ENCODE peak calls at places on chromosomes 1 and 21, in six cellular contexts. N is effector memory CD4-positive, alpha-beta T cell; Z is tibial artery; D is right cardiac atrium; H is PC-3; U is small intestine. I is an unnamed sample.

GRCh38 chr1:244496186-244496585 is 35.1 kb downstream of the CATSPERE start:
- DNase-seq in N (no peak), Z (no peak), D (no peak), H (no peak), U (no peak), I (no peak)

GRCh38 chr1:30731806-30732276 is 8.5 kb upstream of the MATN1 start:
- DNase-seq in N (no peak), Z (no peak), D (no peak), H (no peak), U (no peak), I (no peak)

GRCh38 chr1:45097944-45098343 is 85.9 kb downstream of the UROD start:
- DNase-seq in N (no peak), Z (no peak), D (no peak), H (peak), U (no peak), I (no peak)

GRCh38 chr1:54950361-54951163 is 29.9 kb upstream of the TMEM61 start:
- DNase-seq in N (peak), Z (peak), D (peak), H (peak), U (peak), I (peak)

GRCh38 chr1:48841945-48842344 is 65.3 kb upstream of the BEND5 start:
- DNase-seq in N (no peak), Z (no peak), D (no peak), H (no peak), U (no peak), I (no peak)

GRCh38 chr1:224509881-224510280 is 75.3 kb upstream of the WDR26 start:
- DNase-seq in N (no peak), Z (no peak), D (no peak), H (no peak), U (peak), I (no peak)

GRCh38 chr1:214448536-214448935 is 102.9 kb downstream of the PTPN14 start:
- DNase-seq in N (no peak), Z (no peak), D (no peak), H (no peak), U (no peak), I (no peak)

GRCh38 chr1:183180634-183181056 is 5.4 kb upstream of the LAMC2 start:
- DNase-seq in N (no peak), Z (peak), D (peak), H (peak), U (no peak), I (peak)

GRCh38 chr1:55547441-55547840 is 332.3 kb upstream of the USP24 start:
- DNase-seq in N (no peak), Z (no peak), D (no peak), H (no peak), U (no peak), I (no peak)

GRCh38 chr21:41851090-41851790 is 27.9 kb downstream of the PRDM15 start:
- DNase-seq in N (no peak), Z (no peak), D (no peak), H (no peak), U (no peak), I (no peak)

GRCh38 chr1:154353460-154353904 is 28.2 kb downstream of the ATP8B2 start:
- DNase-seq in N (no peak), Z (no peak), D (no peak), H (peak), U (peak), I (no peak)

GRCh38 chr1:1680912-1681273 is 11.7 kb downstream of the SLC35E2B start:
- DNase-seq in N (no peak), Z (peak), D (peak), H (peak), U (peak), I (no peak)

GRCh38 chr1:243291287-243291686 is 35.4 kb downstream of the SDCCAG8 start:
- DNase-seq in N (no peak), Z (no peak), D (no peak), H (no peak), U (no peak), I (no peak)

GRCh38 chr1:11273595-11274234 is 717 bp downstream of the UBIAD1 start:
- DNase-seq in N (no peak), Z (no peak), D (no peak), H (peak), U (no peak), I (no peak)

GRCh38 chr21:17709266-17709611 is 96.5 kb upstream of the BTG3 start:
- DNase-seq in N (no peak), Z (no peak), D (no peak), H (no peak), U (no peak), I (no peak)

GRCh38 chr1:181503130-181503810 is 20.0 kb downstream of the CACNA1E start:
- DNase-seq in N (no peak), Z (no peak), D (no peak), H (no peak), U (no peak), I (no peak)

GRCh38 chr1:218851601-218852000 is 322.1 kb upstream of the LYPLAL1 start:
- DNase-seq in N (no peak), Z (no peak), D (no peak), H (no peak), U (no peak), I (peak)

GRCh38 chr1:205505791-205506190 is 1.3 kb downstream of the CDK18 start:
- DNase-seq in N (no peak), Z (peak), D (peak), H (peak), U (peak), I (no peak)

GRCh38 chr1:53653200-53653575 is 85.8 kb downstream of the GLIS1 start:
- DNase-seq in N (no peak), Z (peak), D (no peak), H (no peak), U (no peak), I (no peak)

GRCh38 chr1:36436820-36437219 is 13.4 kb downstream of the OSCP1 start:
- DNase-seq in N (no peak), Z (no peak), D (no peak), H (peak), U (no peak), I (no peak)

GRCh38 chr1:233406994-233407631 is 79.6 kb downstream of the MAP3K21 start:
- DNase-seq in N (no peak), Z (no peak), D (no peak), H (no peak), U (no peak), I (no peak)

GRCh38 chr1:59290173-59290954 is 6.5 kb upstream of the FGGY start:
- DNase-seq in N (no peak), Z (no peak), D (no peak), H (peak), U (peak), I (peak)

GRCh38 chr1:14545422-14546025 is 53.0 kb upstream of the KAZN start:
- DNase-seq in N (no peak), Z (no peak), D (no peak), H (no peak), U (no peak), I (no peak)

GRCh38 chr1:240189386-240189989 is 97.8 kb downstream of the FMN2 start:
- DNase-seq in N (no peak), Z (no peak), D (no peak), H (peak), U (peak), I (peak)
- H3K4me3 ChIP-seq in N (no peak), Z (no peak), D (no peak), H (no peak), U (no peak), I (no peak)

DNA sequence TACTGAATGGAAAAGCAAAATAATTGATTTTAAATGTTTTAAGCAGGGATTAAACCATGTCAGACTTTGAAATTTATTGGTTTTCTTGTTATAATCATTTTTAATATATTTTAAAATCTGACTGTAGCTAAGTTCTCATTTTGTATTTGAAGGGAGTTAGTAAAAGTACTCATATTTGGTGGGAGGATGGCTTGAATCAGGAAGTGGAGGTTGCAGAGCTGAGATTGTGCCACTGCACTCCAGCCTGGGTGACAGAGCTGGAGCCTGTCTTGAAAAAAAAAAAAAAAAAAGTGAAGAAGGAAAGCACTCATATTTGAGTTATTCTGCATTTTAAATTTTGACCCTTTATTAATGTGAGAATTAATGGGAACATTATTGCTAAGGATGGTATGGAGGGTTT is 106.0 kb downstream of the RABGAP1L start:
- DNase-seq in N (no peak), Z (no peak), D (no peak), H (no peak), U (no peak), I (no peak)
- H3K4me3 ChIP-seq in N (no peak), Z (no peak), D (no peak), H (no peak), U (no peak), I (no peak)

GRCh38 chr1:169110265-169110664 is 3.8 kb downstream of the ATP1B1 start:
- DNase-seq in N (no peak), Z (no peak), D (no peak), H (no peak), U (peak), I (no peak)
- H3K4me3 ChIP-seq in N (no peak), Z (no peak), D (peak), H (peak), U (peak), I (no peak)

GRCh38 chr1:225931270-225932129 is 7.5 kb upstream of the PYCR2 start:
- DNase-seq in N (no peak), Z (no peak), D (no peak), H (no peak), U (no peak), I (no peak)
- H3K4me3 ChIP-seq in N (no peak), Z (no peak), D (no peak), H (no peak), U (no peak), I (no peak)

GRCh38 chr1:204408602-204409001 is 3.0 kb downstream of the PPP1R15B start:
- DNase-seq in N (no peak), Z (no peak), D (no peak), H (no peak), U (no peak), I (no peak)
- H3K4me3 ChIP-seq in N (peak), Z (peak), D (peak), H (peak), U (peak), I (peak)

I was measured in SJCRH30.